ENCODE peak calls at places on chromosomes 12 and 14, in eight cellular contexts. One of them, this sample, is unnamed. For H3K27me3, the result is how much of the 10 kb centered on the place peaks cover.

GRCh38 chr14:100590726-100591452 is 3.7 kb upstream of the BEGAIN start:
- DNase-seq in esophagus squamous epithelium: no peak
- DNase-seq in stomach: no peak
- DNase-seq in adrenal gland: no peak
- DNase-seq in spleen: peak
- DNase-seq in endothelial cell of umbilical vein: no peak
- DNase-seq in gastrocnemius medialis: peak
- DNase-seq in sigmoid colon: peak
- DNase-seq in this sample: no peak

GRCh38 chr14:103386632-103387329 is 1.6 kb downstream of the MARK3 start:
- DNase-seq in adrenal gland: no peak
- DNase-seq in esophagus squamous epithelium: no peak
- DNase-seq in stomach: no peak
- DNase-seq in sigmoid colon: no peak
- DNase-seq in spleen: no peak
- DNase-seq in gastrocnemius medialis: no peak
- DNase-seq in endothelial cell of umbilical vein: peak
- DNase-seq in this sample: no peak

GRCh38 chr12:68617160-68617926 is 6.6 kb downstream of the RAP1B start:
- DNase-seq in gastrocnemius medialis: no peak
- DNase-seq in endothelial cell of umbilical vein: no peak
- DNase-seq in adrenal gland: no peak
- DNase-seq in sigmoid colon: no peak
- DNase-seq in stomach: no peak
- DNase-seq in spleen: no peak
- DNase-seq in esophagus squamous epithelium: no peak
- DNase-seq in this sample: no peak

GRCh38 chr14:55245657-55246268 is 25.5 kb upstream of the FBXO34 start:
- DNase-seq in endothelial cell of umbilical vein: peak
- DNase-seq in adrenal gland: no peak
- DNase-seq in gastrocnemius medialis: no peak
- DNase-seq in spleen: no peak
- DNase-seq in sigmoid colon: no peak
- DNase-seq in stomach: no peak
- DNase-seq in esophagus squamous epithelium: no peak
- DNase-seq in this sample: no peak

GRCh38 chr12:123931686-123932321 is 40.8 kb downstream of the CCDC92 start:
- DNase-seq in sigmoid colon: no peak
- DNase-seq in spleen: no peak
- DNase-seq in esophagus squamous epithelium: no peak
- DNase-seq in stomach: no peak
- DNase-seq in endothelial cell of umbilical vein: no peak
- DNase-seq in gastrocnemius medialis: no peak
- DNase-seq in adrenal gland: no peak
- DNase-seq in this sample: no peak

GRCh38 chr12:130401703-130402102 is 64.0 kb downstream of the PIWIL1 start:
- DNase-seq in spleen: no peak
- DNase-seq in sigmoid colon: no peak
- DNase-seq in esophagus squamous epithelium: no peak
- DNase-seq in adrenal gland: no peak
- DNase-seq in stomach: no peak
- DNase-seq in gastrocnemius medialis: no peak
- DNase-seq in endothelial cell of umbilical vein: no peak
- DNase-seq in this sample: no peak

GRCh38 chr12:76083761-76084276 is 666 bp downstream of the NAP1L1 start:
- DNase-seq in esophagus squamous epithelium: no peak
- DNase-seq in adrenal gland: peak
- DNase-seq in endothelial cell of umbilical vein: peak
- DNase-seq in stomach: peak
- DNase-seq in sigmoid colon: peak
- DNase-seq in gastrocnemius medialis: peak
- DNase-seq in spleen: peak
- DNase-seq in this sample: peak

GRCh38 chr14:101591582-101591981 is 30.3 kb downstream of the DIO3 start:
- DNase-seq in spleen: peak
- DNase-seq in stomach: peak
- DNase-seq in esophagus squamous epithelium: no peak
- DNase-seq in gastrocnemius medialis: no peak
- DNase-seq in endothelial cell of umbilical vein: no peak
- DNase-seq in sigmoid colon: no peak
- DNase-seq in adrenal gland: peak
- DNase-seq in this sample: no peak

GRCh38 chr12:116697305-116698130 is 40.4 kb downstream of the SPRING1 start:
- DNase-seq in spleen: no peak
- DNase-seq in sigmoid colon: no peak
- DNase-seq in stomach: peak
- DNase-seq in gastrocnemius medialis: no peak
- DNase-seq in endothelial cell of umbilical vein: no peak
- DNase-seq in adrenal gland: peak
- DNase-seq in esophagus squamous epithelium: no peak
- DNase-seq in this sample: no peak

GRCh38 chr12:82299617-82300016 is 58.6 kb downstream of the CCDC59 start:
- DNase-seq in endothelial cell of umbilical vein: no peak
- DNase-seq in adrenal gland: no peak
- DNase-seq in sigmoid colon: no peak
- DNase-seq in spleen: no peak
- DNase-seq in stomach: no peak
- DNase-seq in gastrocnemius medialis: no peak
- DNase-seq in esophagus squamous epithelium: no peak
- DNase-seq in this sample: no peak

GRCh38 chr12:121128908-121129704 is 3.6 kb upstream of the P2RX7 start:
- DNase-seq in adrenal gland: peak
- DNase-seq in spleen: peak
- DNase-seq in endothelial cell of umbilical vein: peak
- DNase-seq in esophagus squamous epithelium: peak
- DNase-seq in gastrocnemius medialis: peak
- DNase-seq in stomach: peak
- DNase-seq in sigmoid colon: peak
- DNase-seq in this sample: peak

GRCh38 chr14:96221841-96222240 is 17.2 kb downstream of the BDKRB2 start:
- DNase-seq in adrenal gland: no peak
- DNase-seq in gastrocnemius medialis: no peak
- DNase-seq in sigmoid colon: no peak
- DNase-seq in esophagus squamous epithelium: no peak
- DNase-seq in stomach: no peak
- DNase-seq in endothelial cell of umbilical vein: no peak
- DNase-seq in spleen: no peak
- DNase-seq in this sample: no peak

GRCh38 chr14:80518173-80518572 is 306.9 kb upstream of the DIO2 start:
- DNase-seq in sigmoid colon: no peak
- DNase-seq in spleen: no peak
- DNase-seq in adrenal gland: no peak
- DNase-seq in gastrocnemius medialis: no peak
- DNase-seq in esophagus squamous epithelium: no peak
- DNase-seq in endothelial cell of umbilical vein: no peak
- DNase-seq in stomach: no peak
- DNase-seq in this sample: no peak

GRCh38 chr14:52883658-52884057 is 67.2 kb downstream of the FERMT2 start:
- DNase-seq in endothelial cell of umbilical vein: no peak
- DNase-seq in gastrocnemius medialis: no peak
- DNase-seq in adrenal gland: no peak
- DNase-seq in esophagus squamous epithelium: no peak
- DNase-seq in sigmoid colon: no peak
- DNase-seq in stomach: no peak
- DNase-seq in spleen: no peak
- DNase-seq in this sample: no peak

GRCh38 chr14:44897844-44898151 is 63.9 kb downstream of the KLHL28 start:
- DNase-seq in stomach: no peak
- DNase-seq in gastrocnemius medialis: no peak
- DNase-seq in spleen: no peak
- DNase-seq in esophagus squamous epithelium: no peak
- DNase-seq in endothelial cell of umbilical vein: peak
- DNase-seq in adrenal gland: peak
- DNase-seq in sigmoid colon: no peak
- DNase-seq in this sample: no peak

GRCh38 chr12:105861232-105861631 is 277.5 kb downstream of the NUAK1 start:
- DNase-seq in esophagus squamous epithelium: no peak
- DNase-seq in spleen: no peak
- DNase-seq in sigmoid colon: no peak
- DNase-seq in endothelial cell of umbilical vein: no peak
- DNase-seq in gastrocnemius medialis: no peak
- DNase-seq in stomach: no peak
- DNase-seq in adrenal gland: no peak
- DNase-seq in this sample: no peak

GRCh38 chr14:71155743-71156142 is 248.5 kb downstream of the PCNX1 start:
- DNase-seq in esophagus squamous epithelium: no peak
- DNase-seq in spleen: no peak
- DNase-seq in adrenal gland: peak
- DNase-seq in stomach: no peak
- DNase-seq in gastrocnemius medialis: no peak
- DNase-seq in endothelial cell of umbilical vein: no peak
- DNase-seq in sigmoid colon: peak
- DNase-seq in this sample: no peak

GRCh38 chr12:52946797-52947547 is 1.9 kb upstream of the KRT18 start:
- DNase-seq in sigmoid colon: no peak
- DNase-seq in spleen: no peak
- DNase-seq in stomach: peak
- DNase-seq in endothelial cell of umbilical vein: peak
- DNase-seq in adrenal gland: no peak
- DNase-seq in esophagus squamous epithelium: no peak
- DNase-seq in gastrocnemius medialis: no peak
- DNase-seq in this sample: no peak
- TF ChIP-seq POLR2A in sigmoid colon: no peak
- TF ChIP-seq POLR2A in spleen: no peak
- TF ChIP-seq POLR2A in stomach: no peak
- TF ChIP-seq POLR2A in endothelial cell of umbilical vein: no peak
- TF ChIP-seq POLR2A in adrenal gland: no peak
- TF ChIP-seq POLR2A in esophagus squamous epithelium: no peak
- TF ChIP-seq POLR2A in gastrocnemius medialis: no peak
- TF ChIP-seq POLR2A in this sample: no peak

GRCh38 chr12:112740387-112740934 is 51.1 kb upstream of the RPH3A start:
- DNase-seq in endothelial cell of umbilical vein: no peak
- DNase-seq in stomach: no peak
- DNase-seq in gastrocnemius medialis: no peak
- DNase-seq in adrenal gland: no peak
- DNase-seq in sigmoid colon: no peak
- DNase-seq in spleen: no peak
- DNase-seq in esophagus squamous epithelium: no peak
- DNase-seq in this sample: no peak
- H3K27me3 ChIP-seq in endothelial cell of umbilical vein: under half
- H3K27me3 ChIP-seq in stomach: under half
- H3K27me3 ChIP-seq in gastrocnemius medialis: under half
- H3K27me3 ChIP-seq in adrenal gland: under half
- H3K27me3 ChIP-seq in sigmoid colon: under half
- H3K27me3 ChIP-seq in spleen: under half
- H3K27me3 ChIP-seq in esophagus squamous epithelium: under half
- H3K27me3 ChIP-seq in this sample: under half

DNA sequence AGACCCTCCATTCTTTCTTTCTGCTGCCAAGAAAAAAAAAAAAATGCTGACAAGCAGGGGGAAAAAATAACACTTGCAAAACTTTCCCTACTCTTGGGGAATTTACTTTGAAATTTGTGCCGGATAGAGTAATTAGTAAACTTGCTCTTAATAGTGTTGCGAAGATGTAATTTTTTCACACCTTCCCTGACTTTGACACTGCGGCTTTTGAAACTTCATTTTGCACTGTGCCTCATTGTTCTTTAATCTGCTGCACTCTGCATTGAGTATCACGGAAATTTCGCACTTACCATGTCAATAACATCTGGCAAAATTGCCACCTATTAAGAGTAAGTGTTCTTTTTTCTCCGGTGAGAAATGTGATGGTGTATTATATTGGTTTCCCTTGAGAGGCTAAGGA is 596.1 kb downstream of the VRK1 start:
- DNase-seq in spleen: no peak
- DNase-seq in sigmoid colon: no peak
- DNase-seq in stomach: no peak
- DNase-seq in adrenal gland: no peak
- DNase-seq in esophagus squamous epithelium: no peak
- DNase-seq in gastrocnemius medialis: no peak
- DNase-seq in endothelial cell of umbilical vein: no peak
- DNase-seq in this sample: no peak
- TF ChIP-seq POLR2A in spleen: no peak
- TF ChIP-seq POLR2A in sigmoid colon: no peak
- TF ChIP-seq POLR2A in stomach: no peak
- TF ChIP-seq POLR2A in adrenal gland: no peak
- TF ChIP-seq POLR2A in esophagus squamous epithelium: no peak
- TF ChIP-seq POLR2A in gastrocnemius medialis: no peak
- TF ChIP-seq POLR2A in endothelial cell of umbilical vein: no peak
- TF ChIP-seq POLR2A in this sample: no peak

GRCh38 chr12:113461666-113462065 is 10.0 kb downstream of the LHX5 start:
- DNase-seq in stomach: no peak
- DNase-seq in esophagus squamous epithelium: no peak
- DNase-seq in sigmoid colon: no peak
- DNase-seq in gastrocnemius medialis: no peak
- DNase-seq in endothelial cell of umbilical vein: no peak
- DNase-seq in adrenal gland: no peak
- DNase-seq in spleen: no peak
- DNase-seq in this sample: no peak

GRCh38 chr12:113463746-113464743 is 7.6 kb downstream of the LHX5 start:
- DNase-seq in adrenal gland: no peak
- DNase-seq in gastrocnemius medialis: no peak
- DNase-seq in endothelial cell of umbilical vein: no peak
- DNase-seq in sigmoid colon: no peak
- DNase-seq in spleen: no peak
- DNase-seq in esophagus squamous epithelium: no peak
- DNase-seq in stomach: no peak
- DNase-seq in this sample: no peak

GRCh38 chr12:113464852-113465719 is 6.6 kb downstream of the LHX5 start:
- DNase-seq in sigmoid colon: no peak
- DNase-seq in endothelial cell of umbilical vein: no peak
- DNase-seq in esophagus squamous epithelium: no peak
- DNase-seq in gastrocnemius medialis: no peak
- DNase-seq in spleen: no peak
- DNase-seq in stomach: no peak
- DNase-seq in adrenal gland: no peak
- DNase-seq in this sample: no peak

GRCh38 chr12:113462117-113462774 is 9.4 kb downstream of the LHX5 start:
- DNase-seq in esophagus squamous epithelium: no peak
- DNase-seq in spleen: peak
- DNase-seq in endothelial cell of umbilical vein: peak
- DNase-seq in sigmoid colon: peak
- DNase-seq in gastrocnemius medialis: peak
- DNase-seq in adrenal gland: peak
- DNase-seq in stomach: peak
- DNase-seq in this sample: peak

DNA sequence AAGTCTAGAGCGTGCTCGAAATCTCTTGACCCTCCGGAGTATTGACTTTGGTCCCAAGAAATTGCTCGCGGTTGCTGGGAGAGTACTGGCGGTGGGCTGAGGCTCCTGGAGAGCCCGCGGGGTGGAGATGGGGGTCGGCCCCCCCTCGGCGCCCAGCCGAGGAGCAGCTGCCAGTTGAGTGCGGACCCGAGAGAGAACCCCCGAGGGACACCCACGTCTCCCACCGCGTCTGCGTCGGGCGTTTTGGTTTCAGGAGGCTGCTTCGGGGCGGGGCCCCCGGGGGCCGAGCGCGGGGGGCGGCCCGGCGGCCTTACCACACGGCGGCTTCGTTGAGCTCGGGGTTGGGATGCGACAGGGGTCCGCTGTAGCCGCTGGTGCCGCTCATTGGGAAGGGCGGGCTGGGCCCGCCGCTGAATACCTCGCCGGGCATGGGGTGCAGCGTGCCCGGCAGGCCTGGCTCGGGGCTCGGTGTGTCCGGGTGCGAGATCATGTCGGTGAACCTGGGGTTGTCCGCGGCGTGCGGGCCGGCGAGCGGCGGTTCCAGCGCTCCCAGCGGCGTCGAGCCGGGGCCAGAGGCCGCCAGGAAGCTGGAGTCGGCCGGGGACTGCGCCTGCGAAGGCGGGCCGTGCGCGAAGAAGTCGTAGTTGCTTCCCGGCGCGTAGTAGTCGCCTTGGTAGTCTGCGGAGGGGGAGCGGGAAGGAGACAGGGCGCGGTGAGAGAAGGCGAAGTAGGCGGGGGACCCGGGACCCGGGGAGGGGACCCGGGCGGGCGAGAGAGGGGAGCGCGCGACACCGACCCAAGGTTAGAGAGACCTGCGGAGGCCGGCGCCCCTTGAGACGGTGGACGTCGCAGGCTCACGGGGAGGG is 8.6 kb downstream of the LHX5 start:
- DNase-seq in esophagus squamous epithelium: no peak
- DNase-seq in endothelial cell of umbilical vein: no peak
- DNase-seq in spleen: no peak
- DNase-seq in adrenal gland: no peak
- DNase-seq in sigmoid colon: no peak
- DNase-seq in stomach: no peak
- DNase-seq in gastrocnemius medialis: no peak
- DNase-seq in this sample: no peak
- H3K27me3 ChIP-seq in esophagus squamous epithelium: under half
- H3K27me3 ChIP-seq in endothelial cell of umbilical vein: half or more
- H3K27me3 ChIP-seq in spleen: half or more
- H3K27me3 ChIP-seq in adrenal gland: half or more
- H3K27me3 ChIP-seq in sigmoid colon: half or more
- H3K27me3 ChIP-seq in stomach: half or more
- H3K27me3 ChIP-seq in gastrocnemius medialis: half or more
- H3K27me3 ChIP-seq in this sample: half or more